ENCODE peak calls at places on chromosomes 5 and 9, in four cellular contexts. One of them, this sample, is unnamed.
A peak's percentile ranks its signal among the peaks of the same experiment; 100 is the strongest.

GRCh38 chr5:172868436-172868923 is 34.4 kb downstream of the ERGIC1 start:
- DNase-seq in HCT116: peak; percentile 31
- DNase-seq in OCI-LY7: no peak
- DNase-seq in SK-N-SH: no peak
- DNase-seq in this sample: no peak

GRCh38 chr5:88672644-88673493 is 210.1 kb downstream of the MEF2C start:
- DNase-seq in HCT116: no peak
- DNase-seq in OCI-LY7: peak; percentile 20
- DNase-seq in SK-N-SH: no peak
- DNase-seq in this sample: no peak

GRCh38 chr9:94593459-94594345 is at the start of gene FBP2:
- DNase-seq in HCT116: no peak
- DNase-seq in OCI-LY7: no peak
- DNase-seq in SK-N-SH: no peak
- DNase-seq in this sample: no peak

GRCh38 chr9:118586978-118587377 is 782.3 kb downstream of the BRINP1 start:
- DNase-seq in HCT116: no peak
- DNase-seq in OCI-LY7: no peak
- DNase-seq in SK-N-SH: no peak
- DNase-seq in this sample: no peak

GRCh38 chr9:98854206-98854756 is 46.8 kb downstream of the GALNT12 start:
- DNase-seq in HCT116: no peak
- DNase-seq in OCI-LY7: no peak
- DNase-seq in SK-N-SH: no peak
- DNase-seq in this sample: no peak

GRCh38 chr9:113737414-113738271 is 138.5 kb upstream of the ZNF618 start:
- DNase-seq in HCT116: peak; percentile 49
- DNase-seq in OCI-LY7: peak; percentile 51
- DNase-seq in SK-N-SH: peak; percentile 50
- DNase-seq in this sample: peak; percentile 83

GRCh38 chr5:151451626-151452520 is 4.5 kb downstream of the SLC36A1 start:
- DNase-seq in HCT116: no peak
- DNase-seq in OCI-LY7: no peak
- DNase-seq in SK-N-SH: no peak
- DNase-seq in this sample: peak; percentile 85

GRCh38 chr5:143244990-143245389 is 158.5 kb downstream of the NR3C1 start:
- DNase-seq in HCT116: no peak
- DNase-seq in OCI-LY7: no peak
- DNase-seq in SK-N-SH: no peak
- DNase-seq in this sample: no peak

GRCh38 chr5:179221877-179222220 is 123.4 kb downstream of the ADAMTS2 start:
- DNase-seq in HCT116: no peak
- DNase-seq in OCI-LY7: no peak
- DNase-seq in SK-N-SH: no peak
- DNase-seq in this sample: no peak

GRCh38 chr5:64784451-64785025 is 15.8 kb downstream of the CWC27 start:
- DNase-seq in HCT116: peak; percentile 62
- DNase-seq in OCI-LY7: peak; percentile 83
- DNase-seq in SK-N-SH: peak; percentile 22
- DNase-seq in this sample: no peak

GRCh38 chr9:123263227-123263626 is 5.2 kb downstream of the STRBP start:
- DNase-seq in HCT116: no peak
- DNase-seq in OCI-LY7: no peak
- DNase-seq in SK-N-SH: no peak
- DNase-seq in this sample: no peak

GRCh38 chr5:42059291-42059690 is 134.2 kb downstream of the FBXO4 start:
- DNase-seq in HCT116: no peak
- DNase-seq in OCI-LY7: no peak
- DNase-seq in SK-N-SH: no peak
- DNase-seq in this sample: peak; percentile 0

GRCh38 chr5:162474239-162474638 is 406.7 kb downstream of the GABRG2 start:
- DNase-seq in HCT116: no peak
- DNase-seq in OCI-LY7: no peak
- DNase-seq in SK-N-SH: no peak
- DNase-seq in this sample: no peak

GRCh38 chr5:57416246-57416996 is 66.2 kb downstream of the ACTBL2 start:
- DNase-seq in HCT116: no peak
- DNase-seq in OCI-LY7: no peak
- DNase-seq in SK-N-SH: peak; percentile 74
- DNase-seq in this sample: no peak

GRCh38 chr5:32903613-32904012 is 192.5 kb downstream of the NPR3 start:
- DNase-seq in HCT116: no peak
- DNase-seq in OCI-LY7: no peak
- DNase-seq in SK-N-SH: no peak
- DNase-seq in this sample: no peak

GRCh38 chr5:62960781-62961180 is 382.2 kb downstream of the LRRC70 start:
- DNase-seq in HCT116: no peak
- DNase-seq in OCI-LY7: no peak
- DNase-seq in SK-N-SH: no peak
- DNase-seq in this sample: no peak

GRCh38 chr9:3868012-3868411 is 342.2 kb upstream of the RFX3 start:
- DNase-seq in HCT116: no peak
- DNase-seq in OCI-LY7: no peak
- DNase-seq in SK-N-SH: no peak
- DNase-seq in this sample: peak; percentile 61

GRCh38 chr9:17272510-17272909 is 137.7 kb downstream of the CNTLN start:
- DNase-seq in HCT116: no peak
- DNase-seq in OCI-LY7: no peak
- DNase-seq in SK-N-SH: no peak
- DNase-seq in this sample: no peak

DNA sequence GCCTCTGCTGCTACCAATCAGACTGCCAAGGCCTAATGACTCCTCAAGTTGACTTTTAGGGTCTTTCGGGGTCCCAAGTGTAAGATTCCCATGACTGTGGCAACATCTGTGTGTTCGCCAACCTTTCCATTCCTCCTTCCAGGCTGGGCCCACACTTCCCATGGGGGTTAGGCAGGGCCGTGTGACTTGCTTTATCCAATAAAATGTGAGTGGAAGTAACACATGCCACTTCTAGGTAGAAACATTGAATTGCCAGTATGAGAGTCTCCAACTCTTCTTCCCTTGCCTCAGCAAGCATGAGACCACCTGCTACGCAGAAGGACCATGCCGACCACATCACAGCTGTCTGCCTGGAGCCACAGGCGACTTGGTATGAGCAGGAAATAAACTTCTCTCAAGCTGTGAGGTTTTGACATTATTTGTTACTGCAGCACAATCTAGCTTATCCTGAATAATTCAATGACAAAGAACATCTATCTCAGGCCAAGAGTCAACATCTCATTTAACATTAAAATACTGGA is 190.5 kb upstream of the IER5L start:
- DNase-seq in HCT116: no peak
- DNase-seq in OCI-LY7: no peak
- DNase-seq in SK-N-SH: no peak
- DNase-seq in this sample: peak; percentile 46
- H3K4me2 ChIP-seq in HCT116: no peak overlapping the region
- H3K4me2 ChIP-seq in OCI-LY7: no peak overlapping the region
- H3K4me2 ChIP-seq in SK-N-SH: no peak overlapping the region
- H3K4me2 ChIP-seq in this sample: no peak overlapping the region

DNA sequence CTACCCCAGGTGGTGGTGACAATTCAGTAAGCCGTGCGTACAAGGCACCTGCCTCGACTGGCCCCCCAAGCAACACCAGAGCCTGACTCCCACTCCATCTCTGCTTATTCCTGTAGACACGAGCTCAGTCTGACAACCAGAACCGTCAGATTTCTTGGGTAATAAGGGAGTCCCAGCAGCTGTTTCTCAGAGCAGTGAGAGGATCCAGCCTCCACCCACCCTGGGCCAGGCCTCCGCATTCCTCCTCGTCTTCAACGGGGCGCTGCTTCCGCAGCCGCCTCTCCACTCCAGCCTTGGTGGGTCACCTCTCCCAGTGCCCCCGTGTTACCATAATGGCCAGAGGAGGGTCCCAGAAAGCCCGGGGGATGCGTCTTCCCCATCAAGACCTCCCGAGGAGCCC is 27.7 kb upstream of the GFPT2 start:
- DNase-seq in HCT116: no peak
- DNase-seq in OCI-LY7: no peak
- DNase-seq in SK-N-SH: no peak
- DNase-seq in this sample: no peak
- H2AFZ ChIP-seq in HCT116: no peak overlapping the region
- H2AFZ ChIP-seq in OCI-LY7: no peak overlapping the region
- H2AFZ ChIP-seq in SK-N-SH: no peak overlapping the region
- H2AFZ ChIP-seq in this sample: no peak overlapping the region

GRCh38 chr5:2075365-2075764 is 192.6 kb upstream of the IRX4 start:
- DNase-seq in HCT116: no peak
- DNase-seq in OCI-LY7: no peak
- DNase-seq in SK-N-SH: no peak
- DNase-seq in this sample: no peak

GRCh38 chr5:2068515-2068914 is 185.8 kb upstream of the IRX4 start:
- DNase-seq in HCT116: no peak
- DNase-seq in OCI-LY7: no peak
- DNase-seq in SK-N-SH: no peak
- DNase-seq in this sample: no peak

GRCh38 chr5:2066373-2066772 is 183.6 kb upstream of the IRX4 start:
- DNase-seq in HCT116: no peak
- DNase-seq in OCI-LY7: no peak
- DNase-seq in SK-N-SH: no peak
- DNase-seq in this sample: no peak

GRCh38 chr5:2071562-2071961 is 188.8 kb upstream of the IRX4 start:
- DNase-seq in HCT116: no peak
- DNase-seq in OCI-LY7: no peak
- DNase-seq in SK-N-SH: no peak
- DNase-seq in this sample: no peak
- TF ChIP-seq CTCF in HCT116: no peak
- TF ChIP-seq CTCF in OCI-LY7: no peak
- TF ChIP-seq CTCF in SK-N-SH: no peak
- TF ChIP-seq CTCF in this sample: no peak

GRCh38 chr5:322281-322941 is 897 bp downstream of the AHRR start:
- DNase-seq in HCT116: no peak
- DNase-seq in OCI-LY7: no peak
- DNase-seq in SK-N-SH: no peak
- DNase-seq in this sample: peak; percentile 90
- H3K4me2 ChIP-seq in HCT116: peak overlapping the region; percentile 81
- H3K4me2 ChIP-seq in OCI-LY7: no peak overlapping the region
- H3K4me2 ChIP-seq in SK-N-SH: peak overlapping the region; percentile 96
- H3K4me2 ChIP-seq in this sample: peak overlapping the region; percentile 82

GRCh38 chr5:67291671-67292070 is 95.1 kb upstream of the CD180 start:
- DNase-seq in HCT116: no peak
- DNase-seq in OCI-LY7: no peak
- DNase-seq in SK-N-SH: no peak
- DNase-seq in this sample: no peak

GRCh38 chr5:67291066-67291465 is 94.5 kb upstream of the CD180 start:
- DNase-seq in HCT116: no peak
- DNase-seq in OCI-LY7: no peak
- DNase-seq in SK-N-SH: no peak
- DNase-seq in this sample: no peak

GRCh38 chr5:67292201-67292940 is 95.8 kb upstream of the CD180 start:
- DNase-seq in HCT116: no peak
- DNase-seq in OCI-LY7: no peak
- DNase-seq in SK-N-SH: no peak
- DNase-seq in this sample: no peak

GRCh38 chr5:67289763-67290521 is 93.3 kb upstream of the CD180 start:
- DNase-seq in HCT116: no peak
- DNase-seq in OCI-LY7: no peak
- DNase-seq in SK-N-SH: no peak
- DNase-seq in this sample: no peak

GRCh38 chr5:67290620-67291019 is 94.0 kb upstream of the CD180 start:
- DNase-seq in HCT116: no peak
- DNase-seq in OCI-LY7: no peak
- DNase-seq in SK-N-SH: no peak
- DNase-seq in this sample: no peak
- H2AFZ ChIP-seq in HCT116: no peak overlapping the region
- H2AFZ ChIP-seq in OCI-LY7: no peak overlapping the region
- H2AFZ ChIP-seq in SK-N-SH: peak overlapping the region; percentile 14
- H2AFZ ChIP-seq in this sample: peak overlapping the region; percentile 27

GRCh38 chr9:21413089-21414023 is 4.4 kb downstream of the IFNA8 start:
- DNase-seq in HCT116: no peak
- DNase-seq in OCI-LY7: no peak
- DNase-seq in SK-N-SH: no peak
- DNase-seq in this sample: no peak
- TF ChIP-seq CTCF in HCT116: peak; percentile 62
- TF ChIP-seq CTCF in OCI-LY7: peak; percentile 33
- TF ChIP-seq CTCF in SK-N-SH: no peak
- TF ChIP-seq CTCF in this sample: peak; percentile 53

DNA sequence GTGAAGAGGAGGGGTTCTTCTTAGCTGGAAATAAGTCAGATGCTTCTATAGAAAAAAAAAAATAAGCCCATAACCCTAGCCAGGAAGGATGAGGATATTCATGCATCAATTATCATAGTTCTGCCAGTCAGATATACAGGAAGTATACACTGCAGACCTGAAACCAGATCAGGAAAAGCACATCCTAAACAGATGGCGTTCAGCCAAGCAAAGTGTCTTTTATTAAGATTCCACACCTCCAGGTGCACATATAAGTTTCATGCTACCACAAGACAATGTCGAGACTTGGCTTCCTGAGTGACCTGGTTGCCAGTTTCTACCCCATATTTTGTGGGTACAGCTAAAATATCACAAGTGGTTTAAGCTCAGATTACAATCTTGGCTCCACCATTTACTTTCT is 108.3 kb downstream of the CETN3 start:
- DNase-seq in HCT116: no peak
- DNase-seq in OCI-LY7: peak; percentile 37
- DNase-seq in SK-N-SH: no peak
- DNase-seq in this sample: no peak
- H3K4me2 ChIP-seq in HCT116: no peak overlapping the region
- H3K4me2 ChIP-seq in OCI-LY7: peak overlapping the region; percentile 21
- H3K4me2 ChIP-seq in SK-N-SH: no peak overlapping the region
- H3K4me2 ChIP-seq in this sample: no peak overlapping the region

GRCh38 chr9:112719292-112719691 is 1.4 kb upstream of the INIP start:
- DNase-seq in HCT116: no peak
- DNase-seq in OCI-LY7: no peak
- DNase-seq in SK-N-SH: no peak
- DNase-seq in this sample: no peak
- H2AFZ ChIP-seq in HCT116: no peak overlapping the region
- H2AFZ ChIP-seq in OCI-LY7: peak overlapping the region; percentile 23
- H2AFZ ChIP-seq in SK-N-SH: peak overlapping the region; percentile 12
- H2AFZ ChIP-seq in this sample: peak overlapping the region; percentile 4

GRCh38 chr5:126492939-126493338 is 69.7 kb downstream of the GRAMD2B start:
- DNase-seq in HCT116: no peak
- DNase-seq in OCI-LY7: no peak
- DNase-seq in SK-N-SH: no peak
- DNase-seq in this sample: no peak
- TF ChIP-seq CTCF in HCT116: peak; percentile 48
- TF ChIP-seq CTCF in OCI-LY7: peak; percentile 44
- TF ChIP-seq CTCF in SK-N-SH: peak; percentile 41
- TF ChIP-seq CTCF in this sample: peak; percentile 36

This sample was measured in osteoblast.